ENCODE peak calls at places on chromosomes 2 and 18, in seven cellular contexts. O is NCI-H82; M is GM23248; B is activated CD4-positive, alpha-beta memory T cell treated with anti-CD3 and anti-CD28 coated beads for 36 hours; I is H7; T is nucleus accumbens; A is effector memory CD4-positive, alpha-beta T cell. X is an unnamed sample.

GRCh38 chr18:48988508-48989303 is 37.9 kb upstream of the SMAD7 start:
- DNase-seq in O (no peak), M (no peak), B (no peak), I (no peak), T (no peak), A (no peak), X (no peak)

GRCh38 chr18:79927597-79928562 is 23.6 kb downstream of the SLC66A2 start:
- DNase-seq in O (peak), M (no peak), B (peak), I (no peak), T (no peak), A (no peak), X (no peak)

GRCh38 chr2:181129654-181130053 is 149.2 kb downstream of the UBE2E3 start:
- DNase-seq in O (no peak), M (no peak), B (peak), I (no peak), T (no peak), A (no peak), X (no peak)

GRCh38 chr2:85434677-85435076 is 16.2 kb downstream of the SH2D6 start:
- DNase-seq in O (no peak), M (no peak), B (no peak), I (peak), T (no peak), A (no peak), X (no peak)

GRCh38 chr2:218485986-218486667 is 67.2 kb downstream of the VIL1 start:
- DNase-seq in O (no peak), M (no peak), B (no peak), I (no peak), T (no peak), A (no peak), X (no peak)

GRCh38 chr2:1736997-1737480 is 7.3 kb downstream of the PXDN start:
- DNase-seq in O (no peak), M (peak), B (no peak), I (peak), T (no peak), A (no peak), X (no peak)

GRCh38 chr18:8937695-8938094 is 164.8 kb upstream of the NDUFV2 start:
- DNase-seq in O (no peak), M (no peak), B (no peak), I (no peak), T (no peak), A (no peak), X (no peak)

GRCh38 chr18:2657788-2658458 is 2.4 kb downstream of the SMCHD1 start:
- DNase-seq in O (peak), M (peak), B (no peak), I (no peak), T (no peak), A (no peak), X (no peak)

GRCh38 chr2:241007880-241008710 is 9.7 kb downstream of the SNED1 start:
- DNase-seq in O (no peak), M (no peak), B (peak), I (peak), T (no peak), A (no peak), X (no peak)

GRCh38 chr18:12460874-12461273 is 53.1 kb downstream of the PRELID3A start:
- DNase-seq in O (no peak), M (no peak), B (no peak), I (no peak), T (no peak), A (no peak), X (no peak)

GRCh38 chr18:31398191-31398590 is 21.6 kb downstream of the DSG4 start:
- DNase-seq in O (no peak), M (no peak), B (no peak), I (no peak), T (no peak), A (no peak), X (no peak)